ENCODE peak calls at places on chromosomes 3 and 15, in eight cellular contexts. One of them, this sample, is unnamed.

GRCh38 chr3:160981217-160981938 is 123.8 kb downstream of the B3GALNT1 start:
- DNase-seq in cardiac septum: no peak
- DNase-seq in lower lobe of right lung: peak
- DNase-seq in activated naive CD4-positive, alpha-beta T cell: no peak
- DNase-seq in HS-5: no peak
- DNase-seq in GF-D8: peak
- DNase-seq in stimulated activated CD4-positive, alpha-beta T cell treated with anti-CD3 and anti-CD28 coated beads, Interleukin-15, amount 100 ng/mL, for 1 hour: no peak
- DNase-seq in GM12865: peak
- DNase-seq in this sample: no peak

GRCh38 chr15:31214864-31215489 is 111.7 kb upstream of the KLF13 start:
- DNase-seq in cardiac septum: no peak
- DNase-seq in lower lobe of right lung: peak
- DNase-seq in activated naive CD4-positive, alpha-beta T cell: no peak
- DNase-seq in HS-5: no peak
- DNase-seq in GF-D8: no peak
- DNase-seq in stimulated activated CD4-positive, alpha-beta T cell treated with anti-CD3 and anti-CD28 coated beads, Interleukin-15, amount 100 ng/mL, for 1 hour: no peak
- DNase-seq in GM12865: no peak
- DNase-seq in this sample: no peak

GRCh38 chr3:107271787-107272387 is 105.4 kb upstream of the CCDC54 start:
- DNase-seq in cardiac septum: no peak
- DNase-seq in lower lobe of right lung: no peak
- DNase-seq in activated naive CD4-positive, alpha-beta T cell: no peak
- DNase-seq in HS-5: peak
- DNase-seq in GF-D8: peak
- DNase-seq in stimulated activated CD4-positive, alpha-beta T cell treated with anti-CD3 and anti-CD28 coated beads, Interleukin-15, amount 100 ng/mL, for 1 hour: no peak
- DNase-seq in GM12865: peak
- DNase-seq in this sample: no peak

GRCh38 chr3:53170325-53171108 is 9.5 kb downstream of the PRKCD start:
- DNase-seq in cardiac septum: no peak
- DNase-seq in lower lobe of right lung: peak
- DNase-seq in activated naive CD4-positive, alpha-beta T cell: no peak
- DNase-seq in HS-5: no peak
- DNase-seq in GF-D8: peak
- DNase-seq in stimulated activated CD4-positive, alpha-beta T cell treated with anti-CD3 and anti-CD28 coated beads, Interleukin-15, amount 100 ng/mL, for 1 hour: no peak
- DNase-seq in GM12865: peak
- DNase-seq in this sample: no peak

GRCh38 chr15:41559489-41560177 is 621 bp downstream of the TYRO3 start:
- DNase-seq in cardiac septum: no peak
- DNase-seq in lower lobe of right lung: no peak
- DNase-seq in activated naive CD4-positive, alpha-beta T cell: peak
- DNase-seq in HS-5: no peak
- DNase-seq in GF-D8: no peak
- DNase-seq in stimulated activated CD4-positive, alpha-beta T cell treated with anti-CD3 and anti-CD28 coated beads, Interleukin-15, amount 100 ng/mL, for 1 hour: no peak
- DNase-seq in GM12865: no peak
- DNase-seq in this sample: no peak

GRCh38 chr15:70342141-70342540 is 244.4 kb upstream of the TLE3 start:
- DNase-seq in cardiac septum: no peak
- DNase-seq in lower lobe of right lung: no peak
- DNase-seq in activated naive CD4-positive, alpha-beta T cell: no peak
- DNase-seq in HS-5: no peak
- DNase-seq in GF-D8: no peak
- DNase-seq in stimulated activated CD4-positive, alpha-beta T cell treated with anti-CD3 and anti-CD28 coated beads, Interleukin-15, amount 100 ng/mL, for 1 hour: no peak
- DNase-seq in GM12865: no peak
- DNase-seq in this sample: no peak

GRCh38 chr15:23436421-23436820 is 10.6 kb downstream of the GOLGA6L2 start:
- DNase-seq in cardiac septum: peak
- DNase-seq in lower lobe of right lung: no peak
- DNase-seq in activated naive CD4-positive, alpha-beta T cell: no peak
- DNase-seq in HS-5: no peak
- DNase-seq in GF-D8: no peak
- DNase-seq in stimulated activated CD4-positive, alpha-beta T cell treated with anti-CD3 and anti-CD28 coated beads, Interleukin-15, amount 100 ng/mL, for 1 hour: no peak
- DNase-seq in GM12865: no peak
- DNase-seq in this sample: no peak

GRCh38 chr15:57217716-57218598 is 158.3 kb upstream of the CGNL1 start:
- DNase-seq in cardiac septum: no peak
- DNase-seq in lower lobe of right lung: no peak
- DNase-seq in activated naive CD4-positive, alpha-beta T cell: no peak
- DNase-seq in HS-5: no peak
- DNase-seq in GF-D8: peak
- DNase-seq in stimulated activated CD4-positive, alpha-beta T cell treated with anti-CD3 and anti-CD28 coated beads, Interleukin-15, amount 100 ng/mL, for 1 hour: no peak
- DNase-seq in GM12865: no peak
- DNase-seq in this sample: no peak

GRCh38 chr3:118181274-118181673 is 853.4 kb downstream of the IGSF11 start:
- DNase-seq in cardiac septum: no peak
- DNase-seq in lower lobe of right lung: no peak
- DNase-seq in activated naive CD4-positive, alpha-beta T cell: no peak
- DNase-seq in HS-5: no peak
- DNase-seq in GF-D8: no peak
- DNase-seq in stimulated activated CD4-positive, alpha-beta T cell treated with anti-CD3 and anti-CD28 coated beads, Interleukin-15, amount 100 ng/mL, for 1 hour: no peak
- DNase-seq in GM12865: peak
- DNase-seq in this sample: no peak

GRCh38 chr3:70716832-70717231 is 404.4 kb upstream of the MDFIC2 start:
- DNase-seq in cardiac septum: no peak
- DNase-seq in lower lobe of right lung: no peak
- DNase-seq in activated naive CD4-positive, alpha-beta T cell: no peak
- DNase-seq in HS-5: no peak
- DNase-seq in GF-D8: no peak
- DNase-seq in stimulated activated CD4-positive, alpha-beta T cell treated with anti-CD3 and anti-CD28 coated beads, Interleukin-15, amount 100 ng/mL, for 1 hour: no peak
- DNase-seq in GM12865: no peak
- DNase-seq in this sample: no peak

GRCh38 chr3:167691366-167691765 is 37.6 kb upstream of the WDR49 start:
- DNase-seq in cardiac septum: no peak
- DNase-seq in lower lobe of right lung: no peak
- DNase-seq in activated naive CD4-positive, alpha-beta T cell: no peak
- DNase-seq in HS-5: no peak
- DNase-seq in GF-D8: no peak
- DNase-seq in stimulated activated CD4-positive, alpha-beta T cell treated with anti-CD3 and anti-CD28 coated beads, Interleukin-15, amount 100 ng/mL, for 1 hour: no peak
- DNase-seq in GM12865: peak
- DNase-seq in this sample: peak

GRCh38 chr3:194006102-194006501 is 129.8 kb upstream of the HES1 start:
- DNase-seq in cardiac septum: no peak
- DNase-seq in lower lobe of right lung: no peak
- DNase-seq in activated naive CD4-positive, alpha-beta T cell: no peak
- DNase-seq in HS-5: no peak
- DNase-seq in GF-D8: no peak
- DNase-seq in stimulated activated CD4-positive, alpha-beta T cell treated with anti-CD3 and anti-CD28 coated beads, Interleukin-15, amount 100 ng/mL, for 1 hour: no peak
- DNase-seq in GM12865: no peak
- DNase-seq in this sample: no peak